ENCODE peak calls at places on chromosomes 13 and 19, in six cellular contexts. One of them, this sample, is unnamed.
A peak's percentile ranks its signal among the peaks of the same experiment; 100 is the strongest.

GRCh38 chr19:44718441-44719261 is 19.7 kb downstream of the CEACAM16 start:
- DNase-seq in PC-9: peak; percentile 75
- DNase-seq in heart left ventricle: peak; percentile 91
- DNase-seq in tibial artery: peak; percentile 66
- DNase-seq in A549: peak; percentile 95
- DNase-seq in uterus: peak; percentile 78
- DNase-seq in this sample: no peak

GRCh38 chr19:13103961-13104847 is 1.5 kb upstream of the LYL1 start:
- DNase-seq in A549: no peak
- DNase-seq in PC-9: no peak
- DNase-seq in heart left ventricle: peak; percentile 83
- DNase-seq in uterus: peak; percentile 67
- DNase-seq in tibial artery: peak; percentile 64
- DNase-seq in this sample: no peak

GRCh38 chr19:50025794-50026549 is at the start of gene ZNF473:
- DNase-seq in A549: peak; percentile 97
- DNase-seq in PC-9: peak; percentile 91
- DNase-seq in heart left ventricle: peak; percentile 96
- DNase-seq in uterus: peak; percentile 94
- DNase-seq in tibial artery: peak; percentile 94
- DNase-seq in this sample: peak; percentile 93

GRCh38 chr13:40564342-40564997 is 102.0 kb downstream of the FOXO1 start:
- DNase-seq in heart left ventricle: no peak
- DNase-seq in A549: no peak
- DNase-seq in tibial artery: no peak
- DNase-seq in PC-9: no peak
- DNase-seq in uterus: no peak
- DNase-seq in this sample: no peak

GRCh38 chr19:5358173-5358800 is 17.7 kb upstream of the PTPRS start:
- DNase-seq in A549: peak; percentile 36
- DNase-seq in PC-9: no peak
- DNase-seq in heart left ventricle: no peak
- DNase-seq in tibial artery: no peak
- DNase-seq in uterus: no peak
- DNase-seq in this sample: no peak

GRCh38 chr13:19791953-19792537 is 9.3 kb upstream of the PSPC1 start:
- DNase-seq in A549: no peak
- DNase-seq in heart left ventricle: no peak
- DNase-seq in uterus: no peak
- DNase-seq in tibial artery: no peak
- DNase-seq in PC-9: no peak
- DNase-seq in this sample: no peak

GRCh38 chr19:48676887-48677286 is 4.1 kb upstream of the NTN5 start:
- DNase-seq in PC-9: peak; percentile 67
- DNase-seq in heart left ventricle: no peak
- DNase-seq in tibial artery: no peak
- DNase-seq in A549: no peak
- DNase-seq in uterus: no peak
- DNase-seq in this sample: no peak

GRCh38 chr19:4852484-4852883 is 15.0 kb downstream of the PLIN3 start:
- DNase-seq in uterus: no peak
- DNase-seq in heart left ventricle: no peak
- DNase-seq in tibial artery: no peak
- DNase-seq in A549: no peak
- DNase-seq in PC-9: no peak
- DNase-seq in this sample: no peak

GRCh38 chr19:53432088-53432661 is 391 bp downstream of the ZNF761 start:
- DNase-seq in tibial artery: no peak
- DNase-seq in PC-9: no peak
- DNase-seq in A549: peak; percentile 18
- DNase-seq in uterus: no peak
- DNase-seq in heart left ventricle: peak; percentile 31
- DNase-seq in this sample: no peak

GRCh38 chr19:49907745-49908446 is 11.2 kb upstream of the IL4I1 start:
- DNase-seq in uterus: no peak
- DNase-seq in heart left ventricle: no peak
- DNase-seq in tibial artery: no peak
- DNase-seq in PC-9: no peak
- DNase-seq in A549: no peak
- DNase-seq in this sample: peak; percentile 29

GRCh38 chr13:49540552-49540951 is 44.8 kb downstream of the PHF11 start:
- DNase-seq in A549: no peak
- DNase-seq in uterus: peak; percentile 85
- DNase-seq in heart left ventricle: no peak
- DNase-seq in tibial artery: no peak
- DNase-seq in PC-9: no peak
- DNase-seq in this sample: no peak

GRCh38 chr19:46546194-46546896 is 50.7 kb upstream of the PNMA8B start:
- DNase-seq in PC-9: peak; percentile 61
- DNase-seq in heart left ventricle: no peak
- DNase-seq in uterus: no peak
- DNase-seq in A549: peak; percentile 61
- DNase-seq in tibial artery: no peak
- DNase-seq in this sample: no peak

GRCh38 chr19:46555684-46556083 is 45.4 kb upstream of the CALM3 start:
- DNase-seq in A549: no peak
- DNase-seq in heart left ventricle: no peak
- DNase-seq in uterus: no peak
- DNase-seq in PC-9: no peak
- DNase-seq in tibial artery: no peak
- DNase-seq in this sample: no peak

GRCh38 chr19:46550684-46551083 is 50.4 kb upstream of the CALM3 start:
- DNase-seq in uterus: no peak
- DNase-seq in PC-9: no peak
- DNase-seq in heart left ventricle: no peak
- DNase-seq in A549: no peak
- DNase-seq in tibial artery: no peak
- DNase-seq in this sample: no peak

GRCh38 chr19:46551175-46551574 is 50.0 kb upstream of the CALM3 start:
- DNase-seq in tibial artery: no peak
- DNase-seq in A549: no peak
- DNase-seq in heart left ventricle: no peak
- DNase-seq in PC-9: no peak
- DNase-seq in uterus: no peak
- DNase-seq in this sample: no peak
- H3K4me3 ChIP-seq in tibial artery: no peak overlapping the region
- H3K4me3 ChIP-seq in A549: no peak overlapping the region
- H3K4me3 ChIP-seq in heart left ventricle: no peak overlapping the region
- H3K4me3 ChIP-seq in PC-9: no peak overlapping the region
- H3K4me3 ChIP-seq in uterus: no peak overlapping the region
- H3K4me3 ChIP-seq in this sample: no peak overlapping the region

GRCh38 chr19:14442904-14443631 is 10.0 kb downstream of the PKN1 start:
- DNase-seq in heart left ventricle: no peak
- DNase-seq in uterus: no peak
- DNase-seq in tibial artery: no peak
- DNase-seq in A549: no peak
- DNase-seq in PC-9: no peak
- DNase-seq in this sample: no peak

GRCh38 chr19:14437578-14438140 is 4.6 kb downstream of the PKN1 start:
- DNase-seq in tibial artery: no peak
- DNase-seq in uterus: no peak
- DNase-seq in A549: no peak
- DNase-seq in heart left ventricle: no peak
- DNase-seq in PC-9: no peak
- DNase-seq in this sample: no peak

GRCh38 chr19:14439014-14439413 is 5.9 kb downstream of the PKN1 start:
- DNase-seq in tibial artery: no peak
- DNase-seq in PC-9: no peak
- DNase-seq in heart left ventricle: no peak
- DNase-seq in uterus: no peak
- DNase-seq in A549: no peak
- DNase-seq in this sample: no peak

GRCh38 chr19:14441041-14441938 is 8.2 kb downstream of the PKN1 start:
- DNase-seq in heart left ventricle: peak; percentile 44
- DNase-seq in uterus: no peak
- DNase-seq in tibial artery: no peak
- DNase-seq in A549: no peak
- DNase-seq in PC-9: no peak
- DNase-seq in this sample: no peak

GRCh38 chr19:14440049-14440448 is 6.9 kb downstream of the PKN1 start:
- DNase-seq in tibial artery: peak; percentile 80
- DNase-seq in A549: no peak
- DNase-seq in heart left ventricle: peak; percentile 84
- DNase-seq in PC-9: no peak
- DNase-seq in uterus: peak; percentile 31
- DNase-seq in this sample: no peak
- H3K4me1 ChIP-seq in tibial artery: peaks cover 13% of the 10 kb centered on the region
- H3K4me1 ChIP-seq in A549: peaks cover 4% of the 10 kb centered on the region
- H3K4me1 ChIP-seq in heart left ventricle: peaks cover 49% of the 10 kb centered on the region
- H3K4me1 ChIP-seq in PC-9: peaks cover 8% of the 10 kb centered on the region
- H3K4me1 ChIP-seq in uterus: peaks cover 11% of the 10 kb centered on the region
- H3K4me1 ChIP-seq in this sample: peaks cover 4% of the 10 kb centered on the region

DNA sequence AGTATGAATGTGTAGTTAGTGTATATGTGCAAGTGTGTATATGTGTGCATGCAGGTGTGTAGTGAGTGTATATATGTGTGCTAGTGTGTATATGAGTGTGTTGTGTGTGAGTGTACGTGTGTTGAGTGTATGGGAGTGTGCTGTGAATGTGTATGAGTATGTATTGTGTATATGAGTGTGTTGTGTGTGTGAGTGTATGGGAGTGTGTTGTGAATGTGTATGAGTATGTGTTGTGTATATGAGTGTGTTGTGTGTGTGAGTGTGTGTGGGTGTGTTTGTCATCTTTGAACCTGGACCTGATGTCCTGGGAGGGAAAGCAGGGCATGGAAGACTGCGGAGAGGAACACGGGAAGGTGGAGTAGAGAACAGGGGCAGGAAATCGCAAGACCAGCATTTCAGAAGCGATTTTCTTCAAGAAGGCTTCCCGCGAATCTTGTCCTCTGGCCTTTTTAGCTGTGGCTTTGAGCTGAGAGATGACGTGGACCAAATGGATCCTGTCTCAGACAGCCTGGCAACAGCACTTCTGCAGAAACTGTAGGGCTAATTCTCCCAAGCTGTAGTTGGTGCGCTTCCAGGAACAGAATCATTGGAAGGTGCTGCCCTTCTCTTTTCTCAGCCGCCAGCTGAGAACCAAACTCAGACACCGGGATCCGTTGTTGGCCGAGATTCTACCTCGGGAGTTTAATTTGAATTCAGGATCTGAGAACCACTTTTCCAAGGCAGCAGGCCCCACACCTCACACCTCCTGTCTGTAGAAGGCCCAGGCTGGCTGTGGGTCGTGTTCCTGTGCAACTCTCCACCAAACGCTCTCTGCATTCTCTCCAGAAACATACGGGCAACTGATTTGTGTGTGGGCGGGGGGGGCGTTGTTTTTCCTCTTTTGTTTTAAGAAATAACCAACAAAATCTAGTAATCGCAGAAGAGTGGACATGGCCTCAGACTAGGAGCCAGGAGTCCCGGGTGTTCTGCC is 94.7 kb upstream of the RAP2A start:
- DNase-seq in PC-9: no peak
- DNase-seq in heart left ventricle: peak; percentile 79
- DNase-seq in A549: peak; percentile 28
- DNase-seq in uterus: peak; percentile 69
- DNase-seq in tibial artery: peak; percentile 44
- DNase-seq in this sample: no peak
- H3K4me3 ChIP-seq in PC-9: no peak overlapping the region
- H3K4me3 ChIP-seq in heart left ventricle: no peak overlapping the region
- H3K4me3 ChIP-seq in A549: no peak overlapping the region
- H3K4me3 ChIP-seq in uterus: no peak overlapping the region
- H3K4me3 ChIP-seq in tibial artery: no peak overlapping the region
- H3K4me3 ChIP-seq in this sample: no peak overlapping the region

GRCh38 chr13:110396913-110397379 is 89.9 kb downstream of the COL4A2 start:
- DNase-seq in A549: peak; percentile 44
- DNase-seq in tibial artery: peak; percentile 98
- DNase-seq in PC-9: no peak
- DNase-seq in uterus: peak; percentile 99
- DNase-seq in heart left ventricle: peak; percentile 95
- DNase-seq in this sample: peak; percentile 84

GRCh38 chr13:110399801-110400200 is 92.7 kb downstream of the COL4A2 start:
- DNase-seq in A549: no peak
- DNase-seq in tibial artery: no peak
- DNase-seq in PC-9: no peak
- DNase-seq in uterus: no peak
- DNase-seq in heart left ventricle: no peak
- DNase-seq in this sample: no peak

GRCh38 chr13:110398564-110399507 is 91.8 kb downstream of the COL4A2 start:
- DNase-seq in A549: no peak
- DNase-seq in tibial artery: no peak
- DNase-seq in PC-9: no peak
- DNase-seq in heart left ventricle: no peak
- DNase-seq in uterus: peak; percentile 6
- DNase-seq in this sample: no peak

GRCh38 chr13:110396476-110396875 is 89.4 kb downstream of the COL4A2 start:
- DNase-seq in A549: no peak
- DNase-seq in PC-9: no peak
- DNase-seq in tibial artery: no peak
- DNase-seq in uterus: no peak
- DNase-seq in heart left ventricle: no peak
- DNase-seq in this sample: no peak

GRCh38 chr13:110397445-110397844 is 90.4 kb downstream of the COL4A2 start:
- DNase-seq in PC-9: no peak
- DNase-seq in tibial artery: peak; percentile 48
- DNase-seq in heart left ventricle: peak; percentile 68
- DNase-seq in A549: no peak
- DNase-seq in uterus: peak; percentile 69
- DNase-seq in this sample: no peak
- H3K4me1 ChIP-seq in PC-9: peaks cover 14% of the 10 kb centered on the region
- H3K4me1 ChIP-seq in tibial artery: peaks cover 94% of the 10 kb centered on the region
- H3K4me1 ChIP-seq in heart left ventricle: peaks cover 57% of the 10 kb centered on the region
- H3K4me1 ChIP-seq in A549: peaks cover 20% of the 10 kb centered on the region
- H3K4me1 ChIP-seq in uterus: peaks cover 11% of the 10 kb centered on the region
- H3K4me1 ChIP-seq in this sample: peaks cover 16% of the 10 kb centered on the region